ENCODE peak calls at places on chromosomes 16 and 17, in five cellular contexts. U is activated naive CD4-positive, alpha-beta T cell; J is activated CD4-positive, alpha-beta T cell treated with anti-CD3 and anti-CD28 coated beads, Interleukin-2, amount 50 U/mL, for 48 hours; S is naive thymus-derived CD8-positive, alpha-beta T cell; Y is psoas muscle. X is an unnamed sample.
A peak's percentile ranks its signal among the peaks of the same experiment; 100 is the strongest.

GRCh38 chr16:49455991-49456745 is 82.6 kb downstream of the C16orf78 start:
- DNase-seq in U (no peak), J (no peak), S (no peak), Y (no peak), X (no peak)

GRCh38 chr17:79980246-79981043 is 55.2 kb downstream of the TBC1D16 start:
- DNase-seq in U (no peak), J (no peak), S (no peak), Y (no peak), X (no peak)

GRCh38 chr17:930258-930657 is 49.3 kb downstream of the NXN start:
- DNase-seq in U (no peak), J (no peak), S (no peak), Y (no peak), X (no peak)

GRCh38 chr16:50308237-50308965 is 42.0 kb downstream of the ADCY7 start:
- DNase-seq in U (no peak), J (no peak), S (no peak), Y (no peak), X (peak; percentile 27)

GRCh38 chr16:30348929-30349328 is 6.2 kb downstream of the CD2BP2 start:
- DNase-seq in U (no peak), J (no peak), S (no peak), Y (no peak), X (no peak)

GRCh38 chr16:48279199-48279598 is 31.9 kb upstream of the ABCC11 start:
- DNase-seq in U (no peak), J (no peak), S (no peak), Y (no peak), X (no peak)

GRCh38 chr16:85335584-85336492 is 223.6 kb upstream of the CIBAR2 start:
- DNase-seq in U (no peak), J (no peak), S (no peak), Y (no peak), X (no peak)

GRCh38 chr17:73420897-73421296 is 109.1 kb upstream of the CDC42EP4 start:
- DNase-seq in U (no peak), J (no peak), S (no peak), Y (no peak), X (no peak)

GRCh38 chr17:38559025-38559879 is 46.5 kb downstream of the SRCIN1 start:
- DNase-seq in U (peak; percentile 69), J (peak; percentile 95), S (peak; percentile 81), Y (peak; percentile 79), X (peak; percentile 87)

GRCh38 chr17:71790791-71791190 is 330.0 kb upstream of the SOX9 start:
- DNase-seq in U (no peak), J (no peak), S (no peak), Y (no peak), X (no peak)

X was measured in Right ventricle myocardium superior.